ENCODE peak calls at places on chromosomes 11 and 22, in six cellular contexts. G, A, X, P, R and I are unnamed samples.

GRCh38 chr11:12917830-12918229 is 91.3 kb upstream of the RASSF10 start:
- DNase-seq in G (no peak), A (no peak), X (no peak), P (no peak), R (no peak), I (no peak)

GRCh38 chr11:60905551-60906113 is 753 bp downstream of the PRPF19 start:
- DNase-seq in G (no peak), A (peak; percentile 33), X (no peak), P (no peak), R (peak; percentile 78), I (no peak)

GRCh38 chr11:79241842-79242241 is 199.0 kb downstream of the TENM4 start:
- DNase-seq in G (no peak), A (no peak), X (no peak), P (no peak), R (no peak), I (no peak)

GRCh38 chr11:34509336-34509902 is 4.2 kb downstream of the ELF5 start:
- DNase-seq in G (no peak), A (no peak), X (no peak), P (no peak), R (no peak), I (no peak)

GRCh38 chr22:41619979-41620645 is 731 bp downstream of the DESI1 start:
- DNase-seq in G (peak; percentile 36), A (peak; percentile 61), X (peak; percentile 56), P (peak; percentile 21), R (no peak), I (no peak)

GRCh38 chr22:44735518-44736428 is 16.6 kb upstream of the ARHGAP8 start:
- DNase-seq in G (no peak), A (peak; percentile 76), X (peak; percentile 80), P (peak; percentile 74), R (peak; percentile 41), I (no peak)

GRCh38 chr22:46788426-46789168 is 26.1 kb downstream of the TBC1D22A start:
- DNase-seq in G (no peak), A (no peak), X (no peak), P (no peak), R (no peak), I (no peak)

GRCh38 chr11:16956538-16957153 is 57.6 kb downstream of the PLEKHA7 start:
- DNase-seq in G (no peak), A (no peak), X (no peak), P (no peak), R (no peak), I (no peak)

GRCh38 chr22:24969588-24970301 is 17.2 kb downstream of the KIAA1671 start:
- DNase-seq in G (peak; percentile 69), A (peak; percentile 34), X (peak; percentile 70), P (no peak), R (no peak), I (no peak)

GRCh38 chr22:42509548-42509947 is 10.0 kb downstream of the RRP7A start:
- DNase-seq in G (no peak), A (no peak), X (no peak), P (no peak), R (no peak), I (no peak)

GRCh38 chr11:38824573-38824972 is 2226.5 kb upstream of the RAG2 start:
- DNase-seq in G (no peak), A (no peak), X (no peak), P (no peak), R (peak; percentile 19), I (no peak)

GRCh38 chr11:125071831-125072209 is 8.7 kb downstream of the SLC37A2 start:
- DNase-seq in G (no peak), A (no peak), X (no peak), P (no peak), R (no peak), I (no peak)

GRCh38 chr11:118281284-118281683 is 17.2 kb upstream of the MPZL2 start:
- DNase-seq in G (no peak), A (no peak), X (no peak), P (no peak), R (no peak), I (no peak)

GRCh38 chr22:44719586-44720368 is 17.8 kb downstream of the PRR5 start:
- DNase-seq in G (no peak), A (peak; percentile 19), X (peak; percentile 58), P (no peak), R (no peak), I (no peak)

GRCh38 chr11:120212926-120213325 is 2.1 kb downstream of the OAF start:
- DNase-seq in G (no peak), A (no peak), X (no peak), P (no peak), R (no peak), I (no peak)

GRCh38 chr22:24433868-24434471 is 6.6 kb downstream of the ADORA2A start:
- DNase-seq in G (no peak), A (peak; percentile 19), X (no peak), P (peak; percentile 13), R (peak; percentile 73), I (no peak)

GRCh38 chr11:118295199-118295598 is 9.3 kb upstream of the CD3E start:
- DNase-seq in G (no peak), A (no peak), X (no peak), P (no peak), R (no peak), I (no peak)

GRCh38 chr11:107988397-107989158 is 20.1 kb upstream of the CUL5 start:
- DNase-seq in G (no peak), A (no peak), X (no peak), P (no peak), R (no peak), I (no peak)

GRCh38 chr22:20324139-20324516 is 4.3 kb upstream of the DGCR6L start:
- DNase-seq in G (no peak), A (no peak), X (no peak), P (no peak), R (no peak), I (no peak)

GRCh38 chr11:117597083-117597482 is 199.9 kb downstream of the DSCAML1 start:
- DNase-seq in G (no peak), A (peak; percentile 29), X (peak; percentile 24), P (no peak), R (peak; percentile 32), I (no peak)

GRCh38 chr22:37569921-37570660 is 9.8 kb downstream of the LGALS2 start:
- DNase-seq in G (no peak), A (no peak), X (no peak), P (no peak), R (no peak), I (no peak)

GRCh38 chr22:37566903-37567798 is 6.9 kb downstream of the CDC42EP1 start:
- DNase-seq in G (peak; percentile 92), A (peak; percentile 72), X (peak; percentile 86), P (peak; percentile 90), R (peak; percentile 46), I (no peak)

GRCh38 chr22:37567991-37568390 is 7.7 kb downstream of the CDC42EP1 start:
- DNase-seq in G (no peak), A (no peak), X (no peak), P (no peak), R (no peak), I (no peak)

GRCh38 chr22:37569009-37569920 is 9.0 kb downstream of the CDC42EP1 start:
- DNase-seq in G (no peak), A (no peak), X (no peak), P (no peak), R (no peak), I (no peak)

DNA sequence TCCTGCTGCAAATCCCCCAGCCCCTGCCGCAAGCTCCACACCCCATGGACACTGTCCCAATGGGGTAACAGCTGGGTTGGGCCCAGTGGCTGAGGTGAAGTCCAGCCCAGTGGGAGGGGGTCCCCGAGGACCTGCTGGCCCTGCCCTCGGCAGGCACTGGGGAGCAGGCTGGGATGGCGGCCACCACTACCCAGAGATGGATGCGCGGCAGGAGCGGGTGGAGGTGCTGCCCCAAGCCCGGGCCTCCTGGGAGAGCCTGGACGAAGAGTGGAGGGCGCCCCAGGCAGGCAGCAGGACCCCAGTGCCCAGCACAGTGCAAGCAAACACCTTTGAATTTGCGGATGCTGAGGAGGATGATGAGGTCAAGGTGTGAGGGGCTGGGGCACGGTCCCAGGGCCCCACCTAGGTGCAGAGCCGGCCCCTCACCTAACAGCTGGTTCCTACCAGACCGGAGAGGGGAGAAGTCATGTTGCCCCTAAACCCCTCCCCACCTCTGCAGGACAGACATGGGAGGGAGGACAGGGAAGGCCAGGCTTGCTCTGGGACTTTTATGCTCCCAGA is 8.2 kb downstream of the CDC42EP1 start:
- DNase-seq in G (no peak), A (no peak), X (no peak), P (no peak), R (no peak), I (no peak)
- H3K4me1 ChIP-seq in G (peaks cover 21% of the 10 kb centered on the region), A (peaks cover 24% of the 10 kb centered on the region), X (peaks cover 73% of the 10 kb centered on the region), P (peaks cover 18% of the 10 kb centered on the region), R (peaks cover 16% of the 10 kb centered on the region), I (peaks cover 72% of the 10 kb centered on the region)

DNA sequence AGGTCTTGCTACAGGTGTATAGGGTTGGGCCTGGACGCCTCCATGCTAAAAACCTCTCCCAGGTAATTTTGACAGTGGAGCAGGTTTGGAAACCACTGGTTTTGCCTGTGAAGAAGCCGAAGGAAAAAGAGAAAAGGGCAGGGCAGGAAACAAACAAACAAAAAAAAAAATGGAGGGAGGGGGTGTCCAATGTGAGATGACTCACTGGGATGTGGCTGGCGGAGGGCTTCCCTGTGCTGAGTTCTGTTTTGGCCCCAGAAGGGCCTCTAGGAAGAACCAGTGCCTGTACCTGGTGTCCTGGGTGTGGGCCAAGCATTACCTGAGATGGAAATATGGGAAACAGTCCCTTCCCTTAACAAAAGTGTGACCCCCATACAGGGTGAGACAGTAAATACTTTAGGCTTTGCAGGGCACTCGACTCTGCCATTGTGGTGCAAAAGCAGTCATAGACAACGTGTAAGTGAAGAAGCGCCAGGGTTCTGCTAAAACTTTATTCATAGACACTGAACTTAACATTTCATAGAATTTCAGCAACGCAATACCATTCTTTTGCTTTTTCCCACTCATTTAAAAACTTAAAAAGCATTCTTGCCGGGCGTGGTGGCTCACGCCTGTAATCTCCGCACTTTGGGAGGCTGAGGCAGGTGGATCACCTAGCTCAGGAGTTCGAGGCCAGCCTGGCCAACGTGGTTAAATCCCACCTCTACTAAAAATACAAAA is 9.5 kb upstream of the DGKZ start:
- DNase-seq in G (no peak), A (no peak), X (no peak), P (no peak), R (no peak), I (no peak)
- H3K4me1 ChIP-seq in G (no peaks in the 10 kb centered on the region), A (peaks cover 49% of the 10 kb centered on the region), X (peaks cover 25% of the 10 kb centered on the region), P (peaks cover 37% of the 10 kb centered on the region), R (peaks cover 8% of the 10 kb centered on the region), I (peaks cover 18% of the 10 kb centered on the region)

GRCh38 chr22:49930128-49930527 is 11.7 kb downstream of the CRELD2 start:
- DNase-seq in G (no peak), A (no peak), X (peak; percentile 37), P (no peak), R (no peak), I (no peak)
- H3K4me1 ChIP-seq in G (peaks cover 35% of the 10 kb centered on the region), A (peaks cover 31% of the 10 kb centered on the region), X (peaks cover 32% of the 10 kb centered on the region), P (peaks cover 39% of the 10 kb centered on the region), R (peaks cover 12% of the 10 kb centered on the region), I (peaks cover 40% of the 10 kb centered on the region)

GRCh38 chr22:28795932-28796856 is 4.2 kb downstream of the XBP1 start:
- DNase-seq in G (no peak), A (no peak), X (no peak), P (no peak), R (no peak), I (no peak)
- H3K4me1 ChIP-seq in G (no peaks in the 10 kb centered on the region), A (peaks cover 37% of the 10 kb centered on the region), X (peaks cover 51% of the 10 kb centered on the region), P (peaks cover 44% of the 10 kb centered on the region), R (no peaks in the 10 kb centered on the region), I (peaks cover 8% of the 10 kb centered on the region)